ENCODE peak calls at places on chromosomes 7 and 10, in four cellular contexts. One of them, this sample, is unnamed.
A peak's percentile ranks its signal among the peaks of the same experiment; 100 is the strongest.

GRCh38 chr7:27685893-27686292 is 23.2 kb upstream of the HIBADH start:
- DNase-seq in endothelial cell of umbilical vein: no peak
- DNase-seq in neural crest cell: no peak
- DNase-seq in astrocyte of the spinal cord: no peak
- DNase-seq in this sample: no peak

GRCh38 chr7:50303894-50304157 is 690 bp upstream of the IKZF1 start:
- DNase-seq in endothelial cell of umbilical vein: no peak
- DNase-seq in neural crest cell: no peak
- DNase-seq in astrocyte of the spinal cord: no peak
- DNase-seq in this sample: no peak

GRCh38 chr10:68106656-68107055 is 2.6 kb upstream of the MYPN start:
- DNase-seq in neural crest cell: no peak
- DNase-seq in endothelial cell of umbilical vein: no peak
- DNase-seq in astrocyte of the spinal cord: peak; percentile 89
- DNase-seq in this sample: peak; percentile 79

GRCh38 chr7:80997841-80998240 is 79.0 kb upstream of the SEMA3C start:
- DNase-seq in astrocyte of the spinal cord: no peak
- DNase-seq in endothelial cell of umbilical vein: no peak
- DNase-seq in neural crest cell: no peak
- DNase-seq in this sample: no peak

GRCh38 chr10:69898941-69899340 is 97.2 kb downstream of the COL13A1 start:
- DNase-seq in neural crest cell: no peak
- DNase-seq in endothelial cell of umbilical vein: no peak
- DNase-seq in astrocyte of the spinal cord: no peak
- DNase-seq in this sample: no peak

GRCh38 chr7:135661311-135662122 is 797 bp upstream of the STMP1 start:
- DNase-seq in endothelial cell of umbilical vein: peak; percentile 63
- DNase-seq in neural crest cell: no peak
- DNase-seq in astrocyte of the spinal cord: no peak
- DNase-seq in this sample: peak; percentile 80

GRCh38 chr10:73862011-73862410 is 12.3 kb downstream of the CAMK2G start:
- DNase-seq in endothelial cell of umbilical vein: no peak
- DNase-seq in neural crest cell: no peak
- DNase-seq in astrocyte of the spinal cord: no peak
- DNase-seq in this sample: no peak

GRCh38 chr10:13087986-13088618 is 11.9 kb upstream of the OPTN start:
- DNase-seq in astrocyte of the spinal cord: peak; percentile 64
- DNase-seq in neural crest cell: no peak
- DNase-seq in endothelial cell of umbilical vein: no peak
- DNase-seq in this sample: peak; percentile 49

GRCh38 chr7:111238891-111239290 is 148.0 kb downstream of the LRRN3 start:
- DNase-seq in neural crest cell: no peak
- DNase-seq in endothelial cell of umbilical vein: peak; percentile 56
- DNase-seq in astrocyte of the spinal cord: peak; percentile 43
- DNase-seq in this sample: peak; percentile 2

GRCh38 chr7:152512711-152513110 is 76.9 kb upstream of the KMT2C start:
- DNase-seq in neural crest cell: no peak
- DNase-seq in astrocyte of the spinal cord: no peak
- DNase-seq in endothelial cell of umbilical vein: no peak
- DNase-seq in this sample: peak; percentile 14

GRCh38 chr7:133601607-133602006 is 348.7 kb downstream of the EXOC4 start:
- DNase-seq in neural crest cell: no peak
- DNase-seq in endothelial cell of umbilical vein: no peak
- DNase-seq in astrocyte of the spinal cord: no peak
- DNase-seq in this sample: no peak

GRCh38 chr7:150781961-150782360 is 18.2 kb downstream of the TMEM176B start:
- DNase-seq in neural crest cell: no peak
- DNase-seq in endothelial cell of umbilical vein: no peak
- DNase-seq in astrocyte of the spinal cord: no peak
- DNase-seq in this sample: no peak

GRCh38 chr10:31101123-31101522 is 69.5 kb upstream of the ZNF438 start:
- DNase-seq in astrocyte of the spinal cord: peak; percentile 95
- DNase-seq in endothelial cell of umbilical vein: peak; percentile 77
- DNase-seq in neural crest cell: no peak
- DNase-seq in this sample: peak; percentile 88

GRCh38 chr7:34755008-34755407 is 97.0 kb downstream of the NPSR1 start:
- DNase-seq in neural crest cell: no peak
- DNase-seq in astrocyte of the spinal cord: no peak
- DNase-seq in endothelial cell of umbilical vein: no peak
- DNase-seq in this sample: no peak

GRCh38 chr7:155000795-155001194 is 2.1 kb downstream of the PAXIP1 start:
- DNase-seq in astrocyte of the spinal cord: no peak
- DNase-seq in endothelial cell of umbilical vein: no peak
- DNase-seq in neural crest cell: no peak
- DNase-seq in this sample: peak; percentile 20

GRCh38 chr7:139682136-139683013 is 95.4 kb downstream of the HIPK2 start:
- DNase-seq in neural crest cell: no peak
- DNase-seq in astrocyte of the spinal cord: peak; percentile 81
- DNase-seq in endothelial cell of umbilical vein: no peak
- DNase-seq in this sample: peak; percentile 84

GRCh38 chr7:12888727-12889126 is 201.3 kb downstream of the ARL4A start:
- DNase-seq in astrocyte of the spinal cord: peak; percentile 73
- DNase-seq in endothelial cell of umbilical vein: peak; percentile 14
- DNase-seq in neural crest cell: no peak
- DNase-seq in this sample: no peak

GRCh38 chr7:80335473-80336232 is 176.2 kb downstream of the GNAT3 start:
- DNase-seq in astrocyte of the spinal cord: no peak
- DNase-seq in neural crest cell: no peak
- DNase-seq in endothelial cell of umbilical vein: peak; percentile 83
- DNase-seq in this sample: no peak

GRCh38 chr7:157497367-157497743 is 160.6 kb downstream of the DNAJB6 start:
- DNase-seq in endothelial cell of umbilical vein: no peak
- DNase-seq in astrocyte of the spinal cord: no peak
- DNase-seq in neural crest cell: no peak
- DNase-seq in this sample: no peak

GRCh38 chr10:78205457-78205856 is 171.8 kb downstream of the RPS24 start:
- DNase-seq in astrocyte of the spinal cord: no peak
- DNase-seq in neural crest cell: no peak
- DNase-seq in endothelial cell of umbilical vein: no peak
- DNase-seq in this sample: no peak

GRCh38 chr10:8069627-8070026 is 15.1 kb downstream of the GATA3 start:
- DNase-seq in endothelial cell of umbilical vein: no peak
- DNase-seq in astrocyte of the spinal cord: peak; percentile 54
- DNase-seq in neural crest cell: no peak
- DNase-seq in this sample: no peak

GRCh38 chr7:117127585-117128168 is 174.4 kb downstream of the ST7 start:
- DNase-seq in astrocyte of the spinal cord: peak; percentile 73
- DNase-seq in neural crest cell: peak; percentile 6
- DNase-seq in endothelial cell of umbilical vein: peak; percentile 74
- DNase-seq in this sample: peak; percentile 73

GRCh38 chr7:22990588-22990949 is 23.4 kb downstream of the HYCC1 start:
- DNase-seq in astrocyte of the spinal cord: peak; percentile 65
- DNase-seq in endothelial cell of umbilical vein: peak; percentile 8
- DNase-seq in neural crest cell: no peak
- DNase-seq in this sample: no peak

GRCh38 chr7:92873776-92874175 is 37.4 kb upstream of the CDK6 start:
- DNase-seq in neural crest cell: no peak
- DNase-seq in astrocyte of the spinal cord: peak; percentile 39
- DNase-seq in endothelial cell of umbilical vein: peak; percentile 36
- DNase-seq in this sample: no peak

GRCh38 chr7:94620703-94621118 is 35.2 kb downstream of the SGCE start:
- DNase-seq in neural crest cell: no peak
- DNase-seq in astrocyte of the spinal cord: peak; percentile 93
- DNase-seq in endothelial cell of umbilical vein: peak; percentile 83
- DNase-seq in this sample: peak; percentile 97

GRCh38 chr10:93554760-93555432 is 11.6 kb upstream of the FFAR4 start:
- DNase-seq in endothelial cell of umbilical vein: peak; percentile 74
- DNase-seq in astrocyte of the spinal cord: peak; percentile 37
- DNase-seq in neural crest cell: peak; percentile 85
- DNase-seq in this sample: peak; percentile 84

GRCh38 chr7:30142710-30143109 is 7.9 kb downstream of the MTURN start:
- DNase-seq in endothelial cell of umbilical vein: peak; percentile 58
- DNase-seq in neural crest cell: no peak
- DNase-seq in astrocyte of the spinal cord: peak; percentile 56
- DNase-seq in this sample: peak; percentile 68

GRCh38 chr10:123402656-123403055 is 248.5 kb downstream of the BUB3 start:
- DNase-seq in endothelial cell of umbilical vein: no peak
- DNase-seq in neural crest cell: no peak
- DNase-seq in astrocyte of the spinal cord: no peak
- DNase-seq in this sample: no peak

GRCh38 chr7:425794-426188 is 93.9 kb downstream of the PDGFA start:
- DNase-seq in neural crest cell: no peak
- DNase-seq in astrocyte of the spinal cord: no peak
- DNase-seq in endothelial cell of umbilical vein: no peak
- DNase-seq in this sample: no peak

GRCh38 chr7:918441-919113 is 35.9 kb downstream of the ADAP1 start:
- DNase-seq in astrocyte of the spinal cord: no peak
- DNase-seq in endothelial cell of umbilical vein: no peak
- DNase-seq in neural crest cell: no peak
- DNase-seq in this sample: no peak

GRCh38 chr7:101951757-101952156 is 134.3 kb downstream of the CUX1 start:
- DNase-seq in neural crest cell: no peak
- DNase-seq in endothelial cell of umbilical vein: no peak
- DNase-seq in astrocyte of the spinal cord: no peak
- DNase-seq in this sample: no peak

GRCh38 chr7:24069751-24070150 is 214.2 kb upstream of the NPY start:
- DNase-seq in astrocyte of the spinal cord: no peak
- DNase-seq in neural crest cell: no peak
- DNase-seq in endothelial cell of umbilical vein: no peak
- DNase-seq in this sample: no peak

GRCh38 chr7:50346548-50347497 is 42.3 kb downstream of the IKZF1 start:
- DNase-seq in astrocyte of the spinal cord: no peak
- DNase-seq in neural crest cell: no peak
- DNase-seq in endothelial cell of umbilical vein: no peak
- DNase-seq in this sample: peak; percentile 71

GRCh38 chr10:102040721-102041120 is 15.3 kb downstream of the ARMH3 start:
- DNase-seq in neural crest cell: no peak
- DNase-seq in endothelial cell of umbilical vein: no peak
- DNase-seq in astrocyte of the spinal cord: no peak
- DNase-seq in this sample: no peak

GRCh38 chr10:34677591-34677990 is 137.5 kb downstream of the PARD3 start:
- DNase-seq in astrocyte of the spinal cord: no peak
- DNase-seq in endothelial cell of umbilical vein: no peak
- DNase-seq in neural crest cell: no peak
- DNase-seq in this sample: no peak
- TF ChIP-seq CTCF in astrocyte of the spinal cord: no peak
- TF ChIP-seq CTCF in endothelial cell of umbilical vein: no peak
- TF ChIP-seq CTCF in neural crest cell: peak; percentile 48
- TF ChIP-seq CTCF in this sample: no peak

GRCh38 chr7:45578467-45578866 is 4.3 kb downstream of the ADCY1 start:
- DNase-seq in astrocyte of the spinal cord: no peak
- DNase-seq in neural crest cell: no peak
- DNase-seq in endothelial cell of umbilical vein: no peak
- DNase-seq in this sample: no peak

GRCh38 chr7:45582136-45582742 is 8.1 kb downstream of the ADCY1 start:
- DNase-seq in astrocyte of the spinal cord: no peak
- DNase-seq in neural crest cell: no peak
- DNase-seq in endothelial cell of umbilical vein: no peak
- DNase-seq in this sample: no peak

GRCh38 chr7:45579386-45579785 is 5.2 kb downstream of the ADCY1 start:
- DNase-seq in astrocyte of the spinal cord: no peak
- DNase-seq in neural crest cell: no peak
- DNase-seq in endothelial cell of umbilical vein: no peak
- DNase-seq in this sample: no peak

GRCh38 chr7:45581271-45581780 is 7.2 kb downstream of the ADCY1 start:
- DNase-seq in endothelial cell of umbilical vein: no peak
- DNase-seq in astrocyte of the spinal cord: no peak
- DNase-seq in neural crest cell: no peak
- DNase-seq in this sample: no peak

DNA sequence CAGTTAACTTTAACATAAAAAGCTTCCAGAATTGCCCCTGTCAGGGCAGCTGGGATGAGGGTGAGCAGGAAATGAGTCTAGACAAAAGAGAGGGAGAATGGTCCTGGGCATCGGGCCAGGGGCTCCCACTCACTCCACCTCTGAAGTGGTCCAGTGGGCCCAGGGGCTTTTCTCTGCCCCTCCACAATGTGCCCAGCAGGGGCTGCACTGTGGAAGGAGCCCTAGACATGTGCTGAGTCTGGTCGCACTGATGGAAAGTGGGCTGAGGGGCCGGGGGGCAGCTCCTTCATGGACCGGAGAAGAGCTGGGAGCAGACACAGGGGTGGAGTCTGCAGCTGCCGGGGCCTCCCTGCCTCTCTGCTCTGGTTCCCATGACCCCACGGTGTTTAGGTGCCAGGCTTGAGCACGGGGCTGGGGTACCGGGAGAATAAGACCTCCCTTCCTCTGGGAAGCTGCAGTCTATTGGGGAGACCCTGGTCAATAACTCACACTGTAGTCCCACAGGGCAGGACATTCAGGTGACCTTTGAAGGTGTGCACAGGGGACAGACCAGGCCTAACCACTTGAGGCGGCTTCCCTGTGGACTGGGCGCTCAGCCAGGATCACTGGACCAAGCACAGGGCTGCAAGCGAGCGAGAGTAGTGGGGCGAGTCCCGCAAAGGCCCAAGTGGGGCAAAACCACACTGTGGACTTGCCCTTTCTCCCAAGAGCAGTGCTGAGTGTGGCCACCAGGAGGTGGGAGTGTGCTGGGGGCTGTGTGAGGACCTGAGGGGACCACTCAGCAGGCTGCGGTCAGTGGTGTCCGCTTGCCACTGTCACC is 6.1 kb downstream of the ADCY1 start:
- DNase-seq in astrocyte of the spinal cord: no peak
- DNase-seq in neural crest cell: no peak
- DNase-seq in endothelial cell of umbilical vein: no peak
- DNase-seq in this sample: no peak
- TF ChIP-seq CTCF in astrocyte of the spinal cord: peak; percentile 48
- TF ChIP-seq CTCF in neural crest cell: peak; percentile 47
- TF ChIP-seq CTCF in endothelial cell of umbilical vein: peak; percentile 23
- TF ChIP-seq CTCF in this sample: peak; percentile 26

GRCh38 chr7:105589221-105590077 is 8.2 kb upstream of the EFCAB10 start:
- DNase-seq in neural crest cell: peak; percentile 40
- DNase-seq in astrocyte of the spinal cord: peak; percentile 81
- DNase-seq in endothelial cell of umbilical vein: peak; percentile 81
- DNase-seq in this sample: peak; percentile 83

GRCh38 chr7:105590793-105591192 is 9.5 kb upstream of the EFCAB10 start:
- DNase-seq in endothelial cell of umbilical vein: no peak
- DNase-seq in astrocyte of the spinal cord: no peak
- DNase-seq in neural crest cell: no peak
- DNase-seq in this sample: no peak

GRCh38 chr7:105591522-105591921 is 10.2 kb upstream of the EFCAB10 start:
- DNase-seq in endothelial cell of umbilical vein: peak; percentile 46
- DNase-seq in neural crest cell: no peak
- DNase-seq in astrocyte of the spinal cord: no peak
- DNase-seq in this sample: no peak

GRCh38 chr7:105596866-105597265 is 15.6 kb upstream of the EFCAB10 start:
- DNase-seq in endothelial cell of umbilical vein: no peak
- DNase-seq in astrocyte of the spinal cord: no peak
- DNase-seq in neural crest cell: no peak
- DNase-seq in this sample: no peak

DNA sequence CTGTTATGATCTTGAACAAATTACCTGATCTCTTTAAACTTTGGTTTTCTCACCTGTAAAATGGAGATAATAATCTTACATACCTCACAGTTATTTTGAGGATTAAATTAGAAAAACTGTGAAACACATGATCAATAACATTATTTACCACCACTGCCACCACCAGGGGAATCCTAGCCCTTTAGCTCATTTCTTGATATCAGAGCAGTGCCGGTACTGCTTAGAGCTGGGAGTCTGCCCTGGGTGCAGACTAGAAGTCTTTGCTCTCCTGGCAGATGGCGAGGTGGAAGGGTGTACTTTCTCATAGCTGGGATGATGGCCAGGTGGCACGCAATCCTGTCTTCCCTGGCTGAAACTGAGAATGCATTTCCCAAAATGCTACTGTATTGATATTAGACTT is 12.7 kb upstream of the EFCAB10 start:
- DNase-seq in endothelial cell of umbilical vein: no peak
- DNase-seq in neural crest cell: no peak
- DNase-seq in astrocyte of the spinal cord: no peak
- DNase-seq in this sample: no peak
- TF ChIP-seq CTCF in endothelial cell of umbilical vein: no peak
- TF ChIP-seq CTCF in neural crest cell: no peak
- TF ChIP-seq CTCF in astrocyte of the spinal cord: no peak
- TF ChIP-seq CTCF in this sample: no peak

GRCh38 chr7:47534322-47535032 is 47.4 kb downstream of the TNS3 start:
- DNase-seq in neural crest cell: no peak
- DNase-seq in endothelial cell of umbilical vein: no peak
- DNase-seq in astrocyte of the spinal cord: no peak
- DNase-seq in this sample: no peak
- TF ChIP-seq CTCF in neural crest cell: peak; percentile 49
- TF ChIP-seq CTCF in endothelial cell of umbilical vein: no peak
- TF ChIP-seq CTCF in astrocyte of the spinal cord: peak; percentile 5
- TF ChIP-seq CTCF in this sample: no peak